ENCODE peak calls at places on chromosomes 5 and 9, in six cellular contexts. P, C, J, Q, S and D are unnamed samples.

GRCh38 chr9:84966876-84967830 is 297.6 kb downstream of the NTRK2 start:
- DNase-seq in J (peak; percentile 4), P (no peak), C (peak; percentile 80), Q (no peak), S (no peak), D (peak; percentile 38)

GRCh38 chr5:135079760-135080159 is 45.7 kb upstream of the PITX1 start:
- DNase-seq in P (no peak), C (no peak), Q (no peak), S (no peak), J (no peak), D (no peak)

GRCh38 chr5:40112875-40113274 is 566.8 kb upstream of the PTGER4 start:
- DNase-seq in Q (no peak), J (no peak), P (no peak), S (no peak), C (no peak), D (no peak)

GRCh38 chr5:151686673-151687378 is at the start of gene SPARC:
- DNase-seq in P (no peak), C (peak; percentile 77), S (no peak), J (no peak), Q (no peak), D (peak; percentile 74)

GRCh38 chr5:65482280-65482726 is 583 bp upstream of the ADAMTS6 start:
- DNase-seq in C (no peak), Q (no peak), P (peak; percentile 16), S (no peak), J (no peak), D (no peak)

GRCh38 chr9:2494571-2494970 is 127.0 kb upstream of the VLDLR start:
- DNase-seq in P (no peak), C (no peak), J (no peak), Q (no peak), S (no peak), D (peak; percentile 66)

GRCh38 chr5:151156732-151157402 is 712 bp downstream of the ANXA6 start:
- DNase-seq in Q (no peak), S (no peak), P (peak; percentile 21), J (no peak), C (peak; percentile 54), D (no peak)

GRCh38 chr5:177132504-177133118 is 962 bp upstream of the NSD1 start:
- DNase-seq in J (no peak), C (peak; percentile 91), S (no peak), P (no peak), Q (no peak), D (no peak)

GRCh38 chr5:88877826-88878225 is 5.2 kb downstream of the MEF2C start:
- DNase-seq in J (no peak), C (no peak), Q (no peak), S (no peak), P (no peak), D (no peak)

GRCh38 chr9:129081388-129081889 is 528 bp downstream of the DOLPP1 start:
- DNase-seq in J (no peak), Q (no peak), S (peak; percentile 15), C (no peak), P (peak; percentile 97), D (peak; percentile 9)

GRCh38 chr9:113375057-113376023 is 1.4 kb downstream of the HDHD3 start:
- DNase-seq in P (no peak), C (no peak), S (no peak), Q (no peak), J (no peak), D (no peak)

GRCh38 chr9:134328841-134329575 is 2.8 kb downstream of the RXRA start:
- DNase-seq in S (no peak), C (no peak), Q (no peak), J (peak; percentile 73), P (no peak), D (no peak)

GRCh38 chr5:96582343-96582742 is 79.8 kb upstream of the CAST start:
- DNase-seq in J (no peak), C (no peak), Q (no peak), S (no peak), P (no peak), D (no peak)

GRCh38 chr5:72451771-72452505 is 55.3 kb downstream of the ZNF366 start:
- DNase-seq in S (peak; percentile 75), P (no peak), C (no peak), Q (no peak), J (no peak), D (peak; percentile 16)

GRCh38 chr5:180868960-180869359 is 7.9 kb upstream of the ZFP62 start:
- DNase-seq in Q (peak; percentile 82), J (peak; percentile 66), C (peak; percentile 93), S (peak; percentile 61), P (peak; percentile 69), D (peak; percentile 68)

GRCh38 chr5:134458234-134458633 is 46.6 kb upstream of the CDKN2AIPNL start:
- DNase-seq in C (no peak), S (no peak), P (no peak), J (no peak), Q (no peak), D (no peak)

GRCh38 chr9:5838884-5839571 is 6.1 kb upstream of the ERMP1 start:
- DNase-seq in S (no peak), Q (peak; percentile 77), C (no peak), J (peak; percentile 96), P (peak; percentile 53), D (no peak)

GRCh38 chr5:154477382-154478223 is 424 bp downstream of the HAND1 start:
- DNase-seq in S (no peak), C (peak; percentile 74), P (no peak), Q (no peak), J (no peak), D (no peak)

GRCh38 chr5:122515709-122516431 is 203.8 kb downstream of the SNCAIP start:
- DNase-seq in Q (peak; percentile 71), S (no peak), J (peak; percentile 56), P (peak; percentile 29), C (no peak), D (peak; percentile 52)

GRCh38 chr5:36443941-36444340 is 142.2 kb upstream of the RANBP3L start:
- DNase-seq in Q (no peak), S (no peak), C (no peak), P (no peak), J (no peak), D (no peak)

GRCh38 chr9:100489836-100490235 is 16.9 kb downstream of the TMEFF1 start:
- DNase-seq in P (no peak), C (no peak), J (no peak), S (no peak), Q (no peak), D (no peak)

GRCh38 chr5:59768204-59769040 is 125.1 kb downstream of the PDE4D start:
- DNase-seq in P (no peak), S (no peak), Q (no peak), J (peak; percentile 77), C (peak; percentile 59), D (peak; percentile 25)

GRCh38 chr5:31054436-31054835 is 139.1 kb upstream of the CDH6 start:
- DNase-seq in S (no peak), P (no peak), Q (no peak), C (no peak), J (no peak), D (no peak)

DNA sequence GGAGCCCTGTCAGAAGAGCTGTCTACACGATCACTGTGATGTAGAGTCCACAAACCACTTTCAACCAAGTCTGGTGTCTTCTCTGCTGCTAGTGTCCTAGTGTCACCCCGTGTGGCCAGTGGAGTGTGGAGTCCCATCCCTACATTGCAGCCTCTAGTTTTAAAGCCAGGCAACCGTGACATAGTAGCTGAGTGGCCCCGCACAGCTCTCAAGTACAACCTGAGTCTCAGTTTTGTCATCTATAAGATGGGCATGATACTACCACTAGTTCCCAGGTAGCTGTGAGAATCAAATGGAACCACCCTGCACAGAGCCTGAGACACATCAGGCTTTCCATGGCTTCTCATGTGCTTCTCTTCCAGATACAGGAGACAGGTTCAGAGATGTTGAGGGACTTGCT is 43.2 kb upstream of the AKNA start:
- DNase-seq in J (no peak), S (no peak), Q (no peak), P (no peak), C (no peak), D (no peak)
- TF ChIP-seq ZNF274 in J (no peak), S (no peak), Q (no peak), P (no peak), C (no peak), D (no peak)

GRCh38 chr5:133049726-133050048 is 2.1 kb upstream of the HSPA4 start:
- DNase-seq in C (no peak), P (peak; percentile 26), J (peak; percentile 93), Q (no peak), S (no peak), D (no peak)

GRCh38 chr5:133051547-133052316 is at the start of gene HSPA4:
- DNase-seq in S (peak; percentile 95), P (peak; percentile 94), Q (peak; percentile 97), C (peak; percentile 96), J (peak; percentile 97), D (peak; percentile 94)

GRCh38 chr5:133050500-133050899 is 1.3 kb upstream of the HSPA4 start:
- DNase-seq in C (no peak), J (no peak), P (no peak), S (no peak), Q (no peak), D (no peak)

GRCh38 chr5:133052317-133053175 is 733 bp downstream of the HSPA4 start:
- DNase-seq in P (peak; percentile 66), J (no peak), Q (no peak), S (no peak), C (peak; percentile 64), D (no peak)

DNA sequence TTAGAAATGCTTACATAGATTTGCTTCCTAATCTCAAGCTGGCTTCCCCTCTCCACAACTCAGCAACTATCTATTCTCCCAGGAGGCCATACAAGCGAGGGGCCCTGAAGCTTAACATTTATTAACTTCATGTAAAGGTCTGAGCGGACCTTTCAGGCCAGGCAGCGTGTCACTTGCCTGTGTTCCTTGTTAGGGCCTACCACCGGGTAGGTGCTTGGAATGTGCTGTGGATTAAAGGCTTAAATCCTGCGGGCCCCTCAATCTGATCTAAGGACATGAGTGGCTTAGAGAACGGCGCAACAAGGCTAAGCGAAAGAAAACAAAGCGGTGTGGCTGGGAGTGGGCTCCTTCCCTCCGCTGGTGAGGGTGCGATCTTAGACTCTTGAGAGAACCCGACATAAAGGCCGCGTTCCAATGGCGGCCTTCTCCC is 681 bp upstream of the HSPA4 start:
- DNase-seq in S (no peak), Q (no peak), J (no peak), P (no peak), C (no peak), D (no peak)
- H3K9ac ChIP-seq in S (peak overlapping the region; percentile 100), Q (peak overlapping the region; percentile 100), J (peak overlapping the region; percentile 99), P (peak overlapping the region; percentile 97), C (peak overlapping the region; percentile 94), D (peak overlapping the region; percentile 94)

DNA sequence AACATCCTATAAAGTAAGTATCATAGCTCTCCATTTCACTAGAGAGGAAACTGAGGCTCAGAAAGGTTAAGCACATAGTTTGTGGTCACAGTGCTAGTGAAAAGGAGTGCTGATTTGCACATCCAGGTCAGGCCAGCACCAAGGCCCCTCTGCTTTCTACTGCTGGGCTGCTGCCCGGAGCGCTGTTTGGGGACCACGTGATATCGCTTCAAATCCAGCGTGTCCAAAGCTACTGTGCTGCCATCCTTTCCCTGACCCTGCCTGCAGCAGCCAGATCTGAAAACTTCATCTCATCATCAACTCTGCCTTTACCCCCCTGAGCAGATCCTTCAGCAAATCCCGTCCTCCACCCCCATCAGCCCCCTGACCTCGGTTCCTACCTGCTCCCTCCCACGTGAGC is 40.7 kb upstream of the AKNA start:
- DNase-seq in J (no peak), Q (no peak), S (no peak), P (no peak), C (no peak), D (no peak)
- H3K9me3 ChIP-seq in J (no peaks in the 10 kb centered on the region), Q (no peaks in the 10 kb centered on the region), S (no peaks in the 10 kb centered on the region), P (no peaks in the 10 kb centered on the region), C (no peaks in the 10 kb centered on the region), D (no peaks in the 10 kb centered on the region)

DNA sequence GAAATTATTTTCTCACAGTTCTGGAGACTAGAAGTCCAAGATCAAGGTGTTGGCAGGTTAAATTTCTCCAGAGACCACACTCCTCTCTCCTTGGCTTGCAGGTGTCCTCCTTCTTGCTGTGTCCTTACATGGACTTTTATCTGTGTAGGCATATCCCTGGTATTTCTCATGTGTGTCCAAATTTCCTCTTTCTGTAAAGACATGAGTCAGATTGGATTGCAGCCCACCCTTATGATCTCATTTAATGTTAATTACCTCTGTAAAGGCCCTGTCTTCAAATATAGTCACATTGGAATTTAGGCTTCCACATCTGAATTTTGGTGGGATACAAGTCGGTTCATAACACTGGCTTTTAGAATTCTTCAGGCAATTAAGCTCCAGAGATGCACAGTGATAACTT is 322.2 kb upstream of the GRIA1 start:
- DNase-seq in J (no peak), P (no peak), C (no peak), Q (no peak), S (no peak), D (no peak)
- TF ChIP-seq ZNF274 in J (no peak), P (no peak), C (no peak), Q (no peak), S (no peak), D (no peak)